ENCODE peak calls at places on chromosomes 13 and 19, in seven cellular contexts. A, H, L, T, J, C and O are unnamed samples.

GRCh38 chr19:15282311-15282705 is 50.0 kb downstream of the BRD4 start:
- DNase-seq in A (no peak), H (no peak), L (no peak), T (no peak), J (no peak), C (no peak), O (no peak)

GRCh38 chr13:99323488-99323887 is 16.3 kb upstream of the GPR183 start:
- DNase-seq in A (no peak), H (no peak), L (no peak), T (no peak), J (no peak), C (no peak), O (no peak)

GRCh38 chr13:23674795-23675640 is 104.8 kb downstream of the TNFRSF19 start:
- DNase-seq in A (no peak), H (no peak), L (no peak), T (no peak), J (no peak), C (no peak), O (no peak)

GRCh38 chr19:3389876-3390361 is 23.5 kb downstream of the NFIC start:
- DNase-seq in A (no peak), H (no peak), L (peak), T (no peak), J (peak), C (peak), O (no peak)

GRCh38 chr13:76758738-76759137 is 127.5 kb downstream of the KCTD12 start:
- DNase-seq in A (no peak), H (no peak), L (no peak), T (no peak), J (no peak), C (no peak), O (no peak)

GRCh38 chr19:35404879-35405622 is 34.2 kb downstream of the GPR42 start:
- DNase-seq in A (no peak), H (peak), L (no peak), T (no peak), J (peak), C (no peak), O (no peak)

GRCh38 chr19:38409631-38410133 is 6.8 kb downstream of the FAM98C start:
- DNase-seq in A (no peak), H (no peak), L (no peak), T (no peak), J (no peak), C (no peak), O (no peak)

GRCh38 chr19:11168568-11168967 is 13.0 kb upstream of the SPC24 start:
- DNase-seq in A (no peak), H (no peak), L (no peak), T (no peak), J (no peak), C (no peak), O (no peak)

GRCh38 chr13:94968040-94968756 is 255.9 kb upstream of the SOX21 start:
- DNase-seq in A (peak), H (no peak), L (peak), T (no peak), J (no peak), C (no peak), O (no peak)

GRCh38 chr13:81872581-81872980 is 1531.7 kb upstream of the SPRY2 start:
- DNase-seq in A (peak), H (no peak), L (peak), T (no peak), J (no peak), C (no peak), O (no peak)

DNA sequence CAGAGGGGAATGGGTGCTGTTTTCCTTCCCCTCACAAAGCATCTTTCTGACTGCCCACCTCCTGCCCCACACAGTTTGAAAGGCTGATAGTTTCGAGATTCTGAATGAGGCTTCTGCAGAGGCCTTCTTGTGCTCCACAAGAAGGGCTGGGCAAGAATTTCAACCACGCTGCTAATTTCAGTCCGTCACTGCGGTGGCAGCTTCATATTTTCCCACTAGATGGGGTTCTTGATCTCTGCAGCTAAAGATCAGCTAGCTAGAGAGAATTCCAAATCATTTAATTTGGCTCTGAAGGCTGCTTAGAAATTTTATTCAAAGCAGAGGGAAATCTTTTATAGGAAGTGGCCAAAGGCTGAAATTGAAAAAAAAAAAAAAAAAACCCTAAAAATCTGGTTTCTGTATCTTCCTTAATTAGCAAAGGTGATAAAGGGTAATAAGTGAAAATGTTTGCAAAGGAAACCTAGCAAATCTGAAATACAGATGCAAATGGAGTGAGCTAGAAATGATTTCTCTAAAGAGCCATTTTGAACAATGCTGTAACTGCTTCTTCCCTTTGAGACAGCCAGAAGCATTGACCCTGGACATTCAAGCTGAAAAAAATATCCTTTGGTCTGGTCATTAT is 38.0 kb upstream of the C13orf42 start:
- DNase-seq in A (peak), H (no peak), L (peak), T (no peak), J (no peak), C (no peak), O (peak)
- TF ChIP-seq CTCF in A (peak), H (peak), L (peak), T (peak), J (no peak), C (no peak), O (no peak)

DNA sequence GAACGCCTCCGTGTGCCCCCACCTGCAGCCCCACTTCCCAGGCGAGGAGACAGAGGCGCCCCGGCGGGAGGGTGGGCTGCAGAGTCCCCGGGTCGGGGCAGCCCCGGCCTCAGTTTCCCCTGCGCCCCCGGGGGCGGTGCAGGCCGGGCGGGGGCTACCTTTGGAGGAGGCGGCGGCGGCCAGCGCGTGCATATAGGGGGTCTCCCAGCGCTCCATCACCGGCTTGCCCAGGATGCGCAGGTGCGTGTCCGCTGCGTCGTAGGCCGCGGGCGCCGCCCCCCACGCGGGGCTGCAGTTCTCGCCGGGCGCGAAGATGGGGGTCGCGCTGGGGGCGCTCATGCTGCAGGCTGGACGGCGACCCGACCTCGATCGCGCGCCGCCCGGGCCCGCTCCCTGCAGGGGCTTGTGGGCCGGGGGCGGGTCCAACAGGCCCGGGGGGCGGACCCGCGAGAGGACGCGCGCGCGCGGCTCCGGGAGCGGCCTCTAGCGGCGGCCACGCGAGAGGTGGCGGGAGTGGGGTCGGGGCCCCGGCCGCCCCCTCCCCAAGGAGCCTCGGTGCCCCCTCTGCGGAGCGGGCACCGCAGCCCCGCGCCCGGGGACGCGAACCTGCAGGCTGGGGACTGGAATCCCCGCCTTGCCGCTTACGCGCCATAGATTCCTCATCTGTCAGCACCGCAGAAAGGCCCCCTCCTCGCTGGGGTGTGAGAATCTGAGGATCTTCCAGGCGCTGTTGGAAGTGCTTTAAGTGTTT is at the start of gene GAMT:
- DNase-seq in A (peak), H (no peak), L (no peak), T (peak), J (no peak), C (no peak), O (no peak)
- TF ChIP-seq CTCF in A (peak), H (peak), L (peak), T (peak), J (no peak), C (no peak), O (peak)

GRCh38 chr13:41941174-41941573 is 19.7 kb downstream of the VWA8 start:
- DNase-seq in A (no peak), H (no peak), L (no peak), T (no peak), J (no peak), C (no peak), O (no peak)

GRCh38 chr13:41944229-41944628 is 16.7 kb downstream of the VWA8 start:
- DNase-seq in A (no peak), H (no peak), L (no peak), T (no peak), J (no peak), C (no peak), O (no peak)

GRCh38 chr13:41939403-41939802 is 21.5 kb downstream of the VWA8 start:
- DNase-seq in A (no peak), H (no peak), L (no peak), T (no peak), J (no peak), C (no peak), O (no peak)

GRCh38 chr13:41944635-41945401 is 16.1 kb downstream of the VWA8 start:
- DNase-seq in A (no peak), H (no peak), L (no peak), T (no peak), J (no peak), C (no peak), O (no peak)

GRCh38 chr13:41942462-41943094 is 18.3 kb downstream of the VWA8 start:
- DNase-seq in A (no peak), H (no peak), L (peak), T (no peak), J (no peak), C (no peak), O (no peak)
- TF ChIP-seq CTCF in A (peak), H (no peak), L (peak), T (no peak), J (no peak), C (no peak), O (no peak)

GRCh38 chr19:39498262-39499081 is at the start of gene DLL3:
- DNase-seq in A (peak), H (no peak), L (peak), T (no peak), J (no peak), C (no peak), O (no peak)

GRCh38 chr19:39499082-39499642 is 415 bp downstream of the DLL3 start:
- DNase-seq in A (peak), H (no peak), L (peak), T (no peak), J (no peak), C (no peak), O (no peak)

GRCh38 chr19:39499932-39500331 is 1.2 kb downstream of the DLL3 start:
- DNase-seq in A (no peak), H (no peak), L (no peak), T (no peak), J (no peak), C (no peak), O (no peak)

GRCh38 chr19:39496063-39496462 is 2.7 kb upstream of the DLL3 start:
- DNase-seq in A (no peak), H (no peak), L (no peak), T (no peak), J (no peak), C (no peak), O (no peak)

DNA sequence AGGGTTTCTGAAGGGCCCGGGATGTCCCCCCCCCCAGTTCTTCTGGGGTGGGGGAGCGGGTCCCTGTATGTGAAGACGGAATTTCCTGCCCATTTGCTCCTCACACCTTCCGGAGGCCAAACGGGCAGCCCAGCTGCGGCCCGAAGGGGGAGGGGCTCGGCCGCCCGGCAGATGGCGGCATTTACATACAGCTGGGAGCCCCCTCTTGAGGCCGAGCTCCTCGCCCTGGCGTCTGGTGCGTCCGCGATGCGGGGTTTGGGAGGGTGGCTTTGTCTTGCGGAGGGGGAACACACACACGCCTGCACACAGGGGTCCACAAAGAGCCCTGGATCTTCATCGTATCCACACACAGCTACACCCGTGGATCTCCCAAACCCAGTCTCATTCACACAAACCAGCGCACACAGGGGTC is 891 bp upstream of the DLL3 start:
- DNase-seq in A (peak), H (no peak), L (peak), T (no peak), J (no peak), C (no peak), O (peak)
- TF ChIP-seq CTCF in A (peak), H (no peak), L (peak), T (no peak), J (no peak), C (no peak), O (no peak)

DNA sequence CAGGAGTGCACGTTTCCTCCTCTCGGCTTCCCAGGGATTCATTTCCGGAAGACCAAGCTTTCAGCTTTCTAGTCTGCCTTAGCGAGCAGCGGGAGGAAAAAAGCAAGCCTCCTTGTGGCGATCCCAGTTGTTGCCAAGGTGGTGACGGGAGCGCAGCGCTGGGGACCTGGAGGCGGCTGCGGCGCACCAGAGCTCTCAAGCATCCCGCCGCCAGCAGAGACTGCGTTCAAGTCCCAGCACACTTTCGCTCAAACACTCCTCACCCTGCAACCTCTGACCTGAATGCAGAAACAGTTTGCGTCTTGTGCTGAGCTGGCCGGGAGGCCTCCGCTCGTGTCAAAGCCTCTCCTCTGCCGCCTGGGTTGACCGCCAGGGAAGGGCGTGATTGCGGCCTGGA is 4.9 kb downstream of the GSX1 start:
- DNase-seq in A (peak), H (no peak), L (peak), T (no peak), J (no peak), C (no peak), O (no peak)
- TF ChIP-seq CTCF in A (peak), H (no peak), L (peak), T (no peak), J (no peak), C (no peak), O (no peak)

DNA sequence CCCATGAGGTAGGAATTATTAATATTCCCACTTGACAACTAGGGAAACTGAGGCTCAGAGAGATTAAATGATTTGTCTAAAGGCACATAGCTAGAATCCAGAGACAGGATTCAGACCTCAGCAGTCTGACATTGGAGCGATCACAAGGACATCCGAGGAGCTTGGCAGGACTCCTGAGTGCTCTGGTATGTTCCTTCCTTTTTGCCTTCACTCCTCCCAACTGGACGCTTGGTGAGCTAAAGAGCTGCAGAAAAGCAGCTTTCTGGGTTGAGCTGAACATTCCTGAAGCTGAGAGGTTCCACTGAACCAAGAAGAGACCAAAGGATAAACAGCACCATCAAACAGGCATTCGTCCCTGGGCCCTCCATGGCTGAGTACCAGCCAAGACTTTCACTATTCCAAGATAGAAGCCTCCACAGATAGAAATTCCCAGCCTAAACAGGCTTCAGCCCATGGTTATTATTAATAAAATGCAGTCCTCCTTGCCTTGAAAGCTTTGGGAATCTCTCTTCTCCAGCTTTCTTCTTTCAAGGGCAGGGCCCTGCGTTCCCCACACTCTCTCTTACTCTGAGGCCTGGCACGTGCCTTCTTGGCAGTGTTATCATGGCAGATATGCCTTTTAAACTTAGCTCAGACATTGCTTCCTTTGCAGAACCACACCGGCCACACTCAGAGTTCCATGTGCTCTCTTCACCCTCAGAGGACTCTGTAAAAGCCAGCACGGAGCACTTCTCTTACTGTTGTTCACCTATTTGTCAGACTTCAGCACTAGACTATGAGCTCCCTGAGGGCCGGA is 97.1 kb downstream of the CYSLTR2 start:
- DNase-seq in A (no peak), H (no peak), L (no peak), T (no peak), J (no peak), C (no peak), O (no peak)
- TF ChIP-seq CTCF in A (no peak), H (peak), L (no peak), T (no peak), J (no peak), C (no peak), O (no peak)

GRCh38 chr13:30859326-30859725 is 46.7 kb upstream of the MEDAG start:
- DNase-seq in A (no peak), H (no peak), L (no peak), T (no peak), J (no peak), C (peak), O (no peak)

GRCh38 chr13:30855569-30855968 is 50.5 kb upstream of the MEDAG start:
- DNase-seq in A (no peak), H (no peak), L (no peak), T (no peak), J (no peak), C (peak), O (no peak)

GRCh38 chr13:30857636-30858035 is 48.4 kb upstream of the MEDAG start:
- DNase-seq in A (no peak), H (no peak), L (no peak), T (no peak), J (no peak), C (no peak), O (no peak)

GRCh38 chr13:30856004-30856790 is 49.9 kb upstream of the MEDAG start:
- DNase-seq in A (no peak), H (no peak), L (no peak), T (no peak), J (no peak), C (peak), O (no peak)

DNA sequence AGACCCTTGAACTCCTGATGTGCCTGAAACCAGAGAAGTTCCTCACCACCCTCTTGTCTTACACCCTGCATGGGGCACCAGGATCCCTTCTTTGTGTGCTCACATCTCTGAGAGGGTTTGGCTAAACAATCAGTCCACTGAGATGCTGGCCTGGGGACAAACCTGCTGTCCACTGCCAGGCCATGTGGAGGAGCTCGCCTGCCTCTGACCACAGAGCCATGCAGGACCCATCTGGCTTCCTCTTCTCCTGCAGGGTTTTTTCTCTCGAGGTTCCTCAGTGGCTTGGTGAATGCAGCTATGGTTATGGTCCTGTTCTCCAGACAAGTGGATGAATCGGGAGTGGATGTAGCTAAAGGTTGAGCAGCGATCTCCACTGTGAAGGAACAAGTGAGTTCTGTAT is 49.1 kb upstream of the MEDAG start:
- DNase-seq in A (no peak), H (no peak), L (no peak), T (no peak), J (no peak), C (peak), O (no peak)
- TF ChIP-seq CTCF in A (no peak), H (no peak), L (no peak), T (no peak), J (no peak), C (no peak), O (no peak)

DNA sequence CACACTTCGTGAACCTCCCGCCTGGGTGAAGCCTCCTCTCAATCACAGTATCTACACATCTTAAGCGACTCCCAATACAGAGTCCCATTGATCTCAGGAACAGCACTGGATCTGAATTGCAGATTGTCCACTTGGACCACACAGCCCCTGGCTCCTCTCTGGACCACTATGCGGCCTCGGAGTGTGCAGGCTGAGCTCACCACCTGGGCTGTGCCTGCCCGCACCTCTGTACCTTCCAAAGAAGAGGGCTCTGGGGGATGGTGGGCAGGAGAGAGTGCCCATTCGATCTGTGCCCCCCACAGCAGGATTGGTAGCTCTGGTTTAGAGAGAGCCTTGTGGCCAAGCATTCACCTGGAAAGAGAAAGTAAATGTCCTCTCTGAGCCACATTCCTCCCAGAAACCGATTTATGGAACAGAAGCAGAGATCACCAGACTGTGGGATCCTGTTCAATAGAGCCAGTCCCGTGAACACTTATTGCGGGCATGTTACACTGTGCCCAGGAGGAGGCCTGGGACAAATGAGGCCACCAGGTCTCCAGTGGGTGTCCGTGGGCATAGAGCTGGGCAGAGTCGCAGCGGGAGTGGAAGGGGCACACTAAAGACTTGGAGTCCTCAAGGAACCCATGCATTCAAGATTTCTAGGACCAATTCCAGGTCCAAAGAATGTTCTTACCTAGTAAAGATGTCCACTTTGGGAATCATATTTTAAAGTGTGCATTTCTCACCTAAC is 141.6 kb upstream of the SOX1 start:
- DNase-seq in A (no peak), H (no peak), L (peak), T (no peak), J (peak), C (peak), O (no peak)
- TF ChIP-seq CTCF in A (no peak), H (no peak), L (no peak), T (no peak), J (no peak), C (no peak), O (no peak)